ENCODE peak calls at places on chromosomes 11 and 22, in four cellular contexts. A is NCI-H187 treated with DMSO at 0.1 percent for 48 hours, C is kidney tubule cell, H is iPS-NIHi11. U is an unnamed sample.

GRCh38 chr11:20075627-20076026 is 84.6 kb downstream of the DBX1 start:
- DNase-seq in C (no peak), H (no peak), A (no peak), U (no peak)

GRCh38 chr11:10307411-10308207 is 2.7 kb downstream of the ADM start:
- DNase-seq in A (no peak), H (peak), C (peak), U (peak)

GRCh38 chr11:16945671-16946469 is 68.3 kb downstream of the PLEKHA7 start:
- DNase-seq in C (peak), H (peak), A (no peak), U (peak)

GRCh38 chr22:50114221-50114981 is 24.6 kb downstream of the MOV10L1 start:
- DNase-seq in C (no peak), H (peak), A (no peak), U (no peak)

GRCh38 chr11:107783121-107783520 is 71.3 kb upstream of the SLN start:
- DNase-seq in A (no peak), H (no peak), C (no peak), U (no peak)

GRCh38 chr11:10375280-10376048 is 70.6 kb downstream of the ADM start:
- DNase-seq in A (no peak), H (no peak), C (peak), U (no peak)

GRCh38 chr22:38953577-38954413 is 3.6 kb upstream of the APOBEC3A start:
- DNase-seq in C (peak), A (no peak), H (no peak), U (no peak)

GRCh38 chr22:28783786-28784671 is 11.5 kb downstream of the CCDC117 start:
- DNase-seq in A (no peak), H (no peak), C (peak), U (peak)

GRCh38 chr11:35286156-35286555 is 133.2 kb downstream of the SLC1A2 start:
- DNase-seq in H (no peak), C (no peak), A (no peak), U (no peak)

GRCh38 chr22:49119551-49119952 is 708.1 kb downstream of the BRD1 start:
- DNase-seq in A (no peak), H (peak), C (no peak), U (no peak)

GRCh38 chr11:119029340-119030028 is 1.2 kb downstream of the SLC37A4 start:
- DNase-seq in H (no peak), C (peak), A (no peak), U (peak)

GRCh38 chr11:125892994-125893393 is 5.5 kb downstream of the HYLS1 start:
- DNase-seq in C (no peak), A (no peak), H (no peak), U (no peak)

GRCh38 chr11:8233691-8234424 is 29.8 kb downstream of the LMO1 start:
- DNase-seq in A (no peak), H (no peak), C (peak), U (peak)

GRCh38 chr11:107801641-107802040 is 56.9 kb downstream of the SLC35F2 start:
- DNase-seq in A (no peak), C (peak), H (no peak), U (peak)

GRCh38 chr11:111906680-111907079 is 4.9 kb downstream of the CRYAB start:
- DNase-seq in A (no peak), H (no peak), C (no peak), U (no peak)

GRCh38 chr11:126949066-126949945 is 51.3 kb downstream of the KIRREL3 start:
- DNase-seq in A (no peak), C (peak), H (no peak), U (no peak)

GRCh38 chr11:115272925-115273324 is 231.3 kb downstream of the CADM1 start:
- DNase-seq in H (no peak), A (no peak), C (no peak), U (no peak)

GRCh38 chr11:111585371-111585770 is 16.9 kb upstream of the SIK2 start:
- DNase-seq in H (no peak), A (no peak), C (peak), U (no peak)

GRCh38 chr11:100984668-100985067 is 144.9 kb downstream of the PGR start:
- DNase-seq in C (no peak), A (no peak), H (no peak), U (no peak)

GRCh38 chr11:72570893-72571741 is 103.1 kb downstream of the PDE2A start:
- DNase-seq in A (no peak), H (no peak), C (no peak), U (no peak)

GRCh38 chr22:20243545-20244249 is 24.4 kb downstream of the RTN4R start:
- DNase-seq in C (peak), H (peak), A (peak), U (peak)

GRCh38 chr11:35622070-35622469 is 3.8 kb downstream of the FJX1 start:
- DNase-seq in H (no peak), C (peak), A (no peak), U (peak)

GRCh38 chr22:24066260-24066659 is 55.2 kb downstream of the CABIN1 start:
- DNase-seq in C (peak), A (no peak), H (no peak), U (no peak)

U was measured in Caki2.